ENCODE peak calls at places on chromosomes 1 and 21, in six cellular contexts. Z is H54; C is GM13976; A is stimulated activated CD4-positive, alpha-beta T cell treated with anti-CD3 and anti-CD28 coated beads, Interleukin-4, amount 100 ng/mL, for 4 hours; K is HS-5; Q is head of caudate nucleus. F is an unnamed sample.

GRCh38 chr1:176643536-176643935 is 180.6 kb downstream of the PAPPA2 start:
- DNase-seq in K (peak), A (no peak), C (no peak), Z (no peak), Q (no peak), F (no peak)

GRCh38 chr1:91693542-91693941 is 192.4 kb downstream of the TGFBR3 start:
- DNase-seq in A (no peak), Z (no peak), Q (peak), K (peak), C (no peak), F (no peak)

GRCh38 chr1:192524223-192524622 is 51.4 kb upstream of the RGS1 start:
- DNase-seq in A (no peak), Z (no peak), Q (no peak), C (no peak), K (no peak), F (no peak)

GRCh38 chr1:43156026-43156425 is 16.1 kb downstream of the EBNA1BP2 start:
- DNase-seq in Z (no peak), C (no peak), A (no peak), Q (no peak), K (no peak), F (no peak)

GRCh38 chr21:45954271-45954670 is 27.3 kb upstream of the COL6A1 start:
- DNase-seq in K (no peak), A (no peak), C (no peak), Q (no peak), Z (no peak), F (no peak)

GRCh38 chr21:37532868-37533780 is 166.6 kb downstream of the DYRK1A start:
- DNase-seq in A (no peak), K (no peak), C (peak), Q (no peak), Z (peak), F (peak)

GRCh38 chr1:183783896-183784637 is 20.9 kb upstream of the RGL1 start:
- DNase-seq in A (no peak), Z (peak), C (no peak), K (no peak), Q (peak), F (no peak)

GRCh38 chr1:51506537-51506936 is 12.5 kb downstream of the EPS15 start:
- DNase-seq in K (no peak), C (no peak), Z (no peak), Q (no peak), A (no peak), F (no peak)

GRCh38 chr1:13570924-13571323 is 12.7 kb upstream of the PDPN start:
- DNase-seq in K (no peak), A (no peak), C (no peak), Q (no peak), Z (no peak), F (no peak)

GRCh38 chr1:7430047-7430608 is 341.0 kb upstream of the VAMP3 start:
- DNase-seq in A (no peak), Q (no peak), C (no peak), K (no peak), Z (no peak), F (no peak)

GRCh38 chr1:86436041-86436440 is 12.1 kb downstream of the CLCA2 start:
- DNase-seq in C (no peak), Z (no peak), A (no peak), K (no peak), Q (no peak), F (no peak)

GRCh38 chr1:244231572-244232315 is 180.7 kb downstream of the ZBTB18 start:
- DNase-seq in A (no peak), Q (no peak), Z (no peak), C (no peak), K (no peak), F (no peak)

GRCh38 chr1:167141963-167142362 is 48.1 kb downstream of the STYXL2 start:
- DNase-seq in Q (no peak), K (no peak), A (no peak), C (no peak), Z (no peak), F (no peak)

GRCh38 chr1:117760069-117760468 is 154.2 kb downstream of the TENT5C start:
- DNase-seq in C (peak), Q (no peak), A (no peak), K (no peak), Z (no peak), F (no peak)

GRCh38 chr21:45372732-45373355 is 32.1 kb upstream of the COL18A1 start:
- DNase-seq in Z (peak), C (no peak), K (no peak), A (no peak), Q (no peak), F (no peak)

GRCh38 chr1:44808063-44808937 is at the start of gene BTBD19:
- DNase-seq in A (peak), C (peak), Z (no peak), K (peak), Q (peak), F (peak)

GRCh38 chr1:70436617-70437236 is 25.7 kb downstream of the CTH start:
- DNase-seq in C (no peak), K (no peak), Z (no peak), A (no peak), Q (peak), F (no peak)

GRCh38 chr1:246435421-246436041 is 71.5 kb downstream of the SMYD3 start:
- DNase-seq in A (no peak), K (peak), C (no peak), Z (no peak), Q (no peak), F (no peak)

GRCh38 chr1:46244656-46245371 is 2.7 kb upstream of the RAD54L start:
- DNase-seq in A (no peak), C (peak), Z (peak), K (no peak), Q (no peak), F (peak)

GRCh38 chr1:2137257-2138121 is 57.1 kb downstream of the FAAP20 start:
- DNase-seq in Q (no peak), C (no peak), A (no peak), Z (no peak), K (no peak), F (no peak)

GRCh38 chr1:23577056-23577985 is 18.0 kb upstream of the ID3 start:
- DNase-seq in A (no peak), Z (no peak), Q (no peak), K (peak), C (peak), F (peak)